ENCODE peak calls at places on chromosomes 6 and 20, in eight cellular contexts. A is effector memory CD8-positive, alpha-beta T cell; G is heart left ventricle; I is ELR; C is iPS-NIHi11; F is DMS79; Z is effector CD4-positive, alpha-beta T cell; T is activated T-cell treated with anti-CD3 and anti-CD28 coated beads, Interleukin-2, amount 50 U/mL, for 4 hours. O is an unnamed sample.

GRCh38 chr20:25282796-25283195 is 34.9 kb downstream of the PYGB start:
- DNase-seq in A (no peak), G (peak), I (no peak), C (no peak), F (no peak), Z (no peak), T (no peak), O (no peak)

GRCh38 chr20:45905505-45906079 is 6.4 kb downstream of the PLTP start:
- DNase-seq in A (no peak), G (no peak), I (peak), C (no peak), F (no peak), Z (no peak), T (no peak), O (peak)

GRCh38 chr6:132964868-132965382 is 150.6 kb downstream of the RPS12 start:
- DNase-seq in A (no peak), G (no peak), I (no peak), C (no peak), F (no peak), Z (no peak), T (no peak), O (no peak)

GRCh38 chr20:53190225-53190624 is 218.1 kb downstream of the TSHZ2 start:
- DNase-seq in A (no peak), G (no peak), I (no peak), C (no peak), F (no peak), Z (no peak), T (no peak), O (no peak)

GRCh38 chr6:168128631-168129291 is 49.7 kb upstream of the FRMD1 start:
- DNase-seq in A (no peak), G (no peak), I (no peak), C (no peak), F (no peak), Z (no peak), T (no peak), O (no peak)

GRCh38 chr6:127190552-127190951 is 72.1 kb downstream of the RSPO3 start:
- DNase-seq in A (no peak), G (no peak), I (peak), C (peak), F (no peak), Z (no peak), T (no peak), O (peak)

GRCh38 chr6:109082178-109082577 is 12.5 kb downstream of the SESN1 start:
- DNase-seq in A (no peak), G (no peak), I (peak), C (peak), F (no peak), Z (no peak), T (no peak), O (peak)

GRCh38 chr20:3818155-3819151 is 1.9 kb upstream of the AP5S1 start:
- DNase-seq in A (no peak), G (peak), I (peak), C (peak), F (no peak), Z (no peak), T (no peak), O (peak)

GRCh38 chr20:61371501-61372150 is 119.6 kb downstream of the CDH4 start:
- DNase-seq in A (no peak), G (no peak), I (no peak), C (no peak), F (no peak), Z (no peak), T (no peak), O (no peak)

GRCh38 chr6:154882107-154882506 is 113.0 kb upstream of the TIAM2 start:
- DNase-seq in A (no peak), G (no peak), I (no peak), C (no peak), F (no peak), Z (no peak), T (no peak), O (no peak)

GRCh38 chr6:128963561-128963960 is 80.6 kb downstream of the LAMA2 start:
- DNase-seq in A (no peak), G (no peak), I (peak), C (no peak), F (no peak), Z (no peak), T (no peak), O (no peak)

GRCh38 chr6:31407699-31408098 is 4.3 kb downstream of the MICA start:
- DNase-seq in A (no peak), G (no peak), I (peak), C (no peak), F (no peak), Z (no peak), T (no peak), O (peak)

GRCh38 chr20:7392551-7392950 is 547.7 kb downstream of the HAO1 start:
- DNase-seq in A (no peak), G (no peak), I (peak), C (no peak), F (no peak), Z (no peak), T (no peak), O (no peak)

GRCh38 chr20:20568604-20569205 is 143.7 kb downstream of the RALGAPA2 start:
- DNase-seq in A (peak), G (no peak), I (peak), C (peak), F (no peak), Z (no peak), T (no peak), O (peak)

GRCh38 chr6:145367149-145367548 is 368.2 kb downstream of the EPM2A start:
- DNase-seq in A (no peak), G (no peak), I (no peak), C (no peak), F (no peak), Z (no peak), T (no peak), O (no peak)

O was measured in RKO.